ENCODE peak calls at places on chromosomes 11 and 22, in six cellular contexts. One of them, this sample, is unnamed.

GRCh38 chr11:86515297-86516094 is 140.8 kb downstream of the CCDC81 start:
- DNase-seq in RWPE1: peak; percentile 86
- DNase-seq in lower lobe of right lung: no peak
- DNase-seq in GM12878: no peak
- DNase-seq in AG10803: peak; percentile 86
- DNase-seq in stomach: no peak
- DNase-seq in this sample: peak; percentile 83

GRCh38 chr22:38214248-38215056 is 12.7 kb downstream of the MAFF start:
- DNase-seq in RWPE1: no peak
- DNase-seq in lower lobe of right lung: peak; percentile 83
- DNase-seq in GM12878: no peak
- DNase-seq in AG10803: peak; percentile 55
- DNase-seq in stomach: peak; percentile 63
- DNase-seq in this sample: no peak

GRCh38 chr11:78195917-78196545 is 7.3 kb downstream of the USP35 start:
- DNase-seq in RWPE1: no peak
- DNase-seq in lower lobe of right lung: no peak
- DNase-seq in GM12878: no peak
- DNase-seq in AG10803: no peak
- DNase-seq in stomach: no peak
- DNase-seq in this sample: no peak

GRCh38 chr11:13135385-13136271 is 126.5 kb downstream of the RASSF10 start:
- DNase-seq in RWPE1: no peak
- DNase-seq in lower lobe of right lung: no peak
- DNase-seq in GM12878: no peak
- DNase-seq in AG10803: peak; percentile 87
- DNase-seq in stomach: no peak
- DNase-seq in this sample: peak; percentile 37

GRCh38 chr22:37559901-37560681 is at the start of gene CDC42EP1:
- DNase-seq in RWPE1: no peak
- DNase-seq in lower lobe of right lung: peak; percentile 73
- DNase-seq in GM12878: no peak
- DNase-seq in AG10803: peak; percentile 64
- DNase-seq in stomach: peak; percentile 74
- DNase-seq in this sample: peak; percentile 56

GRCh38 chr11:102683277-102683676 is 22.3 kb downstream of the MMP27 start:
- DNase-seq in RWPE1: no peak
- DNase-seq in lower lobe of right lung: no peak
- DNase-seq in GM12878: no peak
- DNase-seq in AG10803: no peak
- DNase-seq in stomach: no peak
- DNase-seq in this sample: peak; percentile 16

GRCh38 chr11:86151188-86152005 is 82.5 kb upstream of the PICALM start:
- DNase-seq in RWPE1: no peak
- DNase-seq in lower lobe of right lung: no peak
- DNase-seq in GM12878: no peak
- DNase-seq in AG10803: peak; percentile 56
- DNase-seq in stomach: no peak
- DNase-seq in this sample: peak; percentile 55

GRCh38 chr11:119295178-119295577 is 21.8 kb downstream of the MCAM start:
- DNase-seq in RWPE1: no peak
- DNase-seq in lower lobe of right lung: no peak
- DNase-seq in GM12878: no peak
- DNase-seq in AG10803: peak; percentile 64
- DNase-seq in stomach: no peak
- DNase-seq in this sample: peak; percentile 47

GRCh38 chr11:57982763-57983162 is 40.9 kb upstream of the OR9Q1 start:
- DNase-seq in RWPE1: no peak
- DNase-seq in lower lobe of right lung: no peak
- DNase-seq in GM12878: no peak
- DNase-seq in AG10803: no peak
- DNase-seq in stomach: no peak
- DNase-seq in this sample: no peak

GRCh38 chr11:6646631-6647281 is 8.9 kb downstream of the DCHS1 start:
- DNase-seq in RWPE1: no peak
- DNase-seq in lower lobe of right lung: no peak
- DNase-seq in GM12878: peak; percentile 61
- DNase-seq in AG10803: peak; percentile 84
- DNase-seq in stomach: no peak
- DNase-seq in this sample: no peak

GRCh38 chr11:45560153-45560934 is 105.1 kb downstream of the CHST1 start:
- DNase-seq in RWPE1: no peak
- DNase-seq in lower lobe of right lung: no peak
- DNase-seq in GM12878: no peak
- DNase-seq in AG10803: no peak
- DNase-seq in stomach: no peak
- DNase-seq in this sample: no peak

GRCh38 chr11:116193321-116194114 is 579.3 kb downstream of the BUD13 start:
- DNase-seq in RWPE1: peak; percentile 28
- DNase-seq in lower lobe of right lung: peak; percentile 86
- DNase-seq in GM12878: no peak
- DNase-seq in AG10803: peak; percentile 55
- DNase-seq in stomach: peak; percentile 67
- DNase-seq in this sample: no peak

GRCh38 chr11:832529-833113 is at the start of gene CD151:
- DNase-seq in RWPE1: no peak
- DNase-seq in lower lobe of right lung: no peak
- DNase-seq in GM12878: no peak
- DNase-seq in AG10803: peak; percentile 50
- DNase-seq in stomach: peak; percentile 73
- DNase-seq in this sample: peak; percentile 68

GRCh38 chr22:48575567-48576332 is 1251.9 kb downstream of the BRD1 start:
- DNase-seq in RWPE1: no peak
- DNase-seq in lower lobe of right lung: peak; percentile 16
- DNase-seq in GM12878: no peak
- DNase-seq in AG10803: no peak
- DNase-seq in stomach: no peak
- DNase-seq in this sample: no peak

GRCh38 chr22:18063311-18063710 is 14.5 kb upstream of the PEX26 start:
- DNase-seq in RWPE1: no peak
- DNase-seq in lower lobe of right lung: no peak
- DNase-seq in GM12878: no peak
- DNase-seq in AG10803: no peak
- DNase-seq in stomach: no peak
- DNase-seq in this sample: no peak

GRCh38 chr11:75896843-75897419 is 81.9 kb downstream of the UVRAG start:
- DNase-seq in RWPE1: peak; percentile 31
- DNase-seq in lower lobe of right lung: no peak
- DNase-seq in GM12878: no peak
- DNase-seq in AG10803: peak; percentile 56
- DNase-seq in stomach: no peak
- DNase-seq in this sample: peak; percentile 54

GRCh38 chr11:1241706-1242105 is 18.8 kb downstream of the MUC5B start:
- DNase-seq in RWPE1: no peak
- DNase-seq in lower lobe of right lung: no peak
- DNase-seq in GM12878: no peak
- DNase-seq in AG10803: no peak
- DNase-seq in stomach: no peak
- DNase-seq in this sample: no peak

GRCh38 chr22:40176921-40177737 is 596 bp upstream of the TNRC6B start:
- DNase-seq in RWPE1: no peak
- DNase-seq in lower lobe of right lung: no peak
- DNase-seq in GM12878: peak; percentile 41
- DNase-seq in AG10803: peak; percentile 59
- DNase-seq in stomach: peak; percentile 32
- DNase-seq in this sample: peak; percentile 85

DNA sequence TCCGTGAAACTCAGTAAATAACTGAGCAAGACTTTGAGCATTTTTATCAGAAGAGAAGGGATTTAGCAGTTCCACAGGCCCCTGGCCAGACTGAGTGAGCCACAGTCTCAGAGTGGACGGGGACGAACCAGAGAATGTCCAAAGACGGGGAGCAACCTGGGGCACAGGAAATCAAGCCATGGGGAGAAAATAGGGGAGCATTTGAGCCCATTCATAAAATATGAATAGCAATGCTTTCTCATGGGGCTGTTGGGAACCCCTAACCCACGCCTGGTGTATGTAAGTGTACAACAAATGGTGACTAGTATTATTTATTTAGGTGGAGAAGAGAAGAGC is 3.6 kb upstream of the VSIG10L2 start:
- DNase-seq in RWPE1: no peak
- DNase-seq in lower lobe of right lung: no peak
- DNase-seq in GM12878: no peak
- DNase-seq in AG10803: no peak
- DNase-seq in stomach: no peak
- DNase-seq in this sample: no peak
- TF ChIP-seq CTCF in RWPE1: peak; percentile 10
- TF ChIP-seq CTCF in lower lobe of right lung: no peak
- TF ChIP-seq CTCF in GM12878: no peak
- TF ChIP-seq CTCF in AG10803: no peak
- TF ChIP-seq CTCF in stomach: no peak
- TF ChIP-seq CTCF in this sample: no peak

GRCh38 chr22:20180245-20180630 is 29.4 kb upstream of the CCDC188 start:
- DNase-seq in RWPE1: no peak
- DNase-seq in lower lobe of right lung: no peak
- DNase-seq in GM12878: no peak
- DNase-seq in AG10803: no peak
- DNase-seq in stomach: no peak
- DNase-seq in this sample: no peak
- TF ChIP-seq CTCF in RWPE1: no peak
- TF ChIP-seq CTCF in lower lobe of right lung: peak; percentile 11
- TF ChIP-seq CTCF in GM12878: no peak
- TF ChIP-seq CTCF in AG10803: no peak
- TF ChIP-seq CTCF in stomach: no peak
- TF ChIP-seq CTCF in this sample: no peak

DNA sequence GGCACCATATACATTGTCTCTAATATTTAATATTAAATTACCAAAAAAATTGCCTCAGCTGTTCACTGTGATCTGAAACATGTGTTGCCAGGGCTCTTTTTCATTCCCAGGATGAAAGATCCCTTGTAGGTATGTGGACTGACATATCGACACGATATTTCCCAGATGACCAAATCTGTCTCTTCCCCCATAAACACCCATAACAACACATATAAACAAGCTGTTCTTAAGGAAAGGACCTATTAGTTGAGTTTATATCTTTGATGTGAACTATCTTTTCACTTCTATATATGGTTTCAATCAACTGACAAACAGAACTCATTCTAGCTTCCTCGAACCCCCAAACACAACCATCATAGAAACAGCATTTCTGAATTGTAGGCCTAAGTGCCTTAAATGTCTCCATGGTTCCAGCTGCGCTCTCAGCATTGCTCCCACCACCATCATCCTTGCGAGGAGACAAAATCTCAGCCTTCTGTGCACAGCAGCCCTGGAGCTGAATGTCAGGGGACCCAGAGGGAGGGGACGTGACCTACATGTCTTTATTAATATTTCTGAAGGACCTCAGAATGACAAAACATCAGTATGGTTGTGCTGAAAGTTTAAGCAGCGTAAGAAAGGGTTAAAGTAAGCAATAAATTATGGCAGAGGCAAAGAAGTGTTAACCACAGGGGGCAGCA is 67.0 kb downstream of the ETS1 start:
- DNase-seq in RWPE1: no peak
- DNase-seq in lower lobe of right lung: no peak
- DNase-seq in GM12878: no peak
- DNase-seq in AG10803: no peak
- DNase-seq in stomach: no peak
- DNase-seq in this sample: no peak
- TF ChIP-seq CTCF in RWPE1: no peak
- TF ChIP-seq CTCF in lower lobe of right lung: no peak
- TF ChIP-seq CTCF in GM12878: no peak
- TF ChIP-seq CTCF in AG10803: peak; percentile 21
- TF ChIP-seq CTCF in stomach: no peak
- TF ChIP-seq CTCF in this sample: no peak

GRCh38 chr11:66834539-66834845 is 8.7 kb upstream of the RCE1 start:
- DNase-seq in RWPE1: no peak
- DNase-seq in lower lobe of right lung: no peak
- DNase-seq in GM12878: no peak
- DNase-seq in AG10803: no peak
- DNase-seq in stomach: no peak
- DNase-seq in this sample: no peak
- TF ChIP-seq CTCF in RWPE1: no peak
- TF ChIP-seq CTCF in lower lobe of right lung: no peak
- TF ChIP-seq CTCF in GM12878: no peak
- TF ChIP-seq CTCF in AG10803: no peak
- TF ChIP-seq CTCF in stomach: no peak
- TF ChIP-seq CTCF in this sample: no peak

DNA sequence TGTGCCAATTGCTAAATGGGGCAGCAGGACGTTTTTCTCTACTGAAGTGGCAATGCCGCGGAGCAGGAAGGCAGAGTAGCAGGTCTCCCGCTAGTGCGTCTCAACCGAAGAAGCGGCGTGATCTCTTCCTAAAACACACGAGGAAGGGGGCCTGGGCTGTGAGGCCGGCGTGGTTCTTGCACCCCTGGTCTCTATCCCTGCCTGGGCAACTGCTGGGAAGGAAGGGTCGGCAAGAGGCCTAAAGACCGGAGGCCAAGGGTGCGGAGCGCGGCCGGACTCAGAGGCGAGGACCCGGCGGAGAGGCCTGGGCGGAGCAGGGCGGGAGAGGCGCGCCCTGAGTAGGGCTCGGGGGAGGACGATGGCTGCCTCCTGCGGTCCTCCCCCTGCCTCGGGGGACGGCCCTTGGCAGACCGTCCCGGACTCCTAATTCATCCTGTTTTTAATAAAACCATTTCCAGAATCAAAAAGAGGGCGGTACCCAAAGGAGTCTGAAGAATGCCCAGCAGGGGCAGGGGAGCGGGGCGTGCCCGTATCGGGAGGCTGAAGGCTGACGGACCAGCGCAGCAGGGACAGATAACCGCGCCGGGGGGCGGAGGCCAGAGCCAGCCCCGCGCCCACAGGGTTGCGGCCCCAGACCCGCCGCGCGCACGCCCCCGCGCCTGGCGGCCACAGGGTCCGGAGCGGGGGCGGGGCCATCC is 559 bp upstream of the APLP2 start:
- DNase-seq in RWPE1: peak; percentile 80
- DNase-seq in lower lobe of right lung: no peak
- DNase-seq in GM12878: no peak
- DNase-seq in AG10803: peak; percentile 95
- DNase-seq in stomach: peak; percentile 47
- DNase-seq in this sample: peak; percentile 91
- TF ChIP-seq CTCF in RWPE1: no peak
- TF ChIP-seq CTCF in lower lobe of right lung: peak; percentile 5
- TF ChIP-seq CTCF in GM12878: no peak
- TF ChIP-seq CTCF in AG10803: peak; percentile 29
- TF ChIP-seq CTCF in stomach: no peak
- TF ChIP-seq CTCF in this sample: no peak

GRCh38 chr22:50146440-50147228 is 23.9 kb upstream of the PANX2 start:
- DNase-seq in RWPE1: peak; percentile 42
- DNase-seq in lower lobe of right lung: peak; percentile 60
- DNase-seq in GM12878: no peak
- DNase-seq in AG10803: peak; percentile 72
- DNase-seq in stomach: peak; percentile 68
- DNase-seq in this sample: peak; percentile 72
- TF ChIP-seq CTCF in RWPE1: peak; percentile 92
- TF ChIP-seq CTCF in lower lobe of right lung: peak; percentile 60
- TF ChIP-seq CTCF in GM12878: no peak
- TF ChIP-seq CTCF in AG10803: peak; percentile 95
- TF ChIP-seq CTCF in stomach: no peak
- TF ChIP-seq CTCF in this sample: peak; percentile 79

GRCh38 chr11:133081020-133081419 is 451.3 kb downstream of the OPCML start:
- DNase-seq in RWPE1: no peak
- DNase-seq in lower lobe of right lung: no peak
- DNase-seq in GM12878: no peak
- DNase-seq in AG10803: no peak
- DNase-seq in stomach: no peak
- DNase-seq in this sample: no peak
- TF ChIP-seq CTCF in RWPE1: no peak
- TF ChIP-seq CTCF in lower lobe of right lung: no peak
- TF ChIP-seq CTCF in GM12878: no peak
- TF ChIP-seq CTCF in AG10803: no peak
- TF ChIP-seq CTCF in stomach: no peak
- TF ChIP-seq CTCF in this sample: no peak

This sample was measured in MCF 10A.